ENCODE peak calls at places on chromosomes 5 and 9, in four cellular contexts. M is stimulated activated CD4-positive, alpha-beta T cell treated with anti-CD3 and anti-CD28 coated beads, TNF-alpha, amount 100 ng/mL, for 48 hours; Y is non-pigmented ciliary epithelial cell; A is fibroblast of lung. I is an unnamed sample.

GRCh38 chr9:130117376-130117775 is 54.8 kb upstream of the NCS1 start:
- DNase-seq in M (no peak), Y (no peak), A (no peak), I (no peak)

GRCh38 chr9:104747565-104748358 is at the start of gene NIPSNAP3A:
- DNase-seq in M (peak), Y (no peak), A (peak), I (peak)

GRCh38 chr9:113650207-113651131 is 186.9 kb downstream of the RGS3 start:
- DNase-seq in M (no peak), Y (peak), A (peak), I (no peak)

GRCh38 chr5:9343146-9343850 is 202.6 kb downstream of the SEMA5A start:
- DNase-seq in M (no peak), Y (peak), A (peak), I (no peak)

GRCh38 chr9:83013867-83014605 is 48.9 kb downstream of the RASEF start:
- DNase-seq in M (no peak), Y (peak), A (peak), I (no peak)

GRCh38 chr9:91935805-91936204 is 14.2 kb downstream of the ROR2 start:
- DNase-seq in M (no peak), Y (no peak), A (no peak), I (no peak)

GRCh38 chr5:131661931-131662330 is 26.9 kb upstream of the RAPGEF6 start:
- DNase-seq in M (no peak), Y (no peak), A (no peak), I (no peak)

GRCh38 chr5:125415126-125415525 is 668.7 kb upstream of the ZNF608 start:
- DNase-seq in M (no peak), Y (no peak), A (no peak), I (no peak)

GRCh38 chr5:138664276-138664943 is 88.8 kb upstream of the CTNNA1 start:
- DNase-seq in M (no peak), Y (no peak), A (peak), I (no peak)

GRCh38 chr5:172943906-172944305 is 15.3 kb upstream of the RPL26L1 start:
- DNase-seq in M (no peak), Y (no peak), A (no peak), I (no peak)

GRCh38 chr9:99489043-99489378 is 266.9 kb downstream of the SEC61B start:
- DNase-seq in M (no peak), Y (no peak), A (peak), I (no peak)

GRCh38 chr9:95505676-95506437 is 10.9 kb downstream of the PTCH1 start:
- DNase-seq in M (peak), Y (no peak), A (peak), I (no peak)

GRCh38 chr5:149450199-149450598 is 71.1 kb upstream of the IL17B start:
- DNase-seq in M (no peak), Y (no peak), A (peak), I (no peak)

I was measured in effector memory CD4-positive, alpha-beta T cell.